ENCODE peak calls at places on chromosome 19, in five cellular contexts. V, G, C, N and P are unnamed samples.

GRCh38 chr19:29514525-29515232 is 11.1 kb upstream of the VSTM2B start:
- DNase-seq in V (no peak), G (no peak), C (no peak), N (peak), P (no peak)

GRCh38 chr19:8392017-8392591 is 1.9 kb downstream of the RAB11B start:
- DNase-seq in V (no peak), G (peak), C (no peak), N (no peak), P (no peak)

GRCh38 chr19:34676697-34677385 is at the start of gene SCGB2B2:
- DNase-seq in V (no peak), G (peak), C (peak), N (peak), P (no peak)

GRCh38 chr19:16266586-16266942 is 58.1 kb upstream of the KLF2 start:
- DNase-seq in V (no peak), G (no peak), C (no peak), N (peak), P (no peak)

GRCh38 chr19:16915135-16915534 is 26.3 kb downstream of the F2RL3 start:
- DNase-seq in V (no peak), G (no peak), C (no peak), N (no peak), P (no peak)

GRCh38 chr19:53509443-53509842 is 28.5 kb upstream of the ZNF331 start:
- DNase-seq in V (no peak), G (no peak), C (no peak), N (no peak), P (no peak)

GRCh38 chr19:57566396-57567256 is 7.0 kb upstream of the ZNF550 start:
- DNase-seq in V (no peak), G (no peak), C (peak), N (peak), P (peak)

GRCh38 chr19:12611361-12611699 is 610 bp downstream of the ZNF791 start:
- DNase-seq in V (peak), G (peak), C (no peak), N (no peak), P (no peak)

GRCh38 chr19:5926641-5927438 is 12.8 kb downstream of the CAPS start:
- DNase-seq in V (no peak), G (peak), C (no peak), N (no peak), P (no peak)

GRCh38 chr19:10353793-10354391 is 14.5 kb upstream of the ICAM3 start:
- DNase-seq in V (peak), G (peak), C (no peak), N (peak), P (no peak)

GRCh38 chr19:54248016-54248601 is 5.5 kb upstream of the LILRA6 start:
- DNase-seq in V (no peak), G (peak), C (peak), N (peak), P (peak)

GRCh38 chr19:41226053-41226873 is 7.2 kb downstream of the AXL start:
- DNase-seq in V (peak), G (peak), C (no peak), N (peak), P (peak)

GRCh38 chr19:47765522-47766358 is 12.8 kb upstream of the SELENOW start:
- DNase-seq in V (peak), G (peak), C (peak), N (peak), P (peak)

GRCh38 chr19:54209058-54209747 is 8.5 kb downstream of the RPS9 start:
- DNase-seq in V (no peak), G (no peak), C (no peak), N (no peak), P (no peak)

GRCh38 chr19:37470216-37470615 is 1.1 kb downstream of the ZNF570 start:
- DNase-seq in V (no peak), G (no peak), C (no peak), N (no peak), P (no peak)

GRCh38 chr19:41744850-41745249 is 10.5 kb upstream of the CEACAM6 start:
- DNase-seq in V (no peak), G (no peak), C (peak), N (no peak), P (peak)

GRCh38 chr19:21786931-21787330 is 19.6 kb upstream of the ZNF100 start:
- DNase-seq in V (no peak), G (no peak), C (no peak), N (no peak), P (no peak)

GRCh38 chr19:18522124-18522861 is 423 bp upstream of the ELL start:
- DNase-seq in V (peak), G (peak), C (peak), N (peak), P (peak)

GRCh38 chr19:58335630-58336029 is 8.8 kb downstream of the ZSCAN22 start:
- DNase-seq in V (no peak), G (no peak), C (no peak), N (no peak), P (no peak)

GRCh38 chr19:45526143-45526542 is 18.9 kb downstream of the VASP start:
- DNase-seq in V (peak), G (peak), C (no peak), N (no peak), P (peak)

GRCh38 chr19:47762615-47763308 is 15.7 kb upstream of the SELENOW start:
- DNase-seq in V (no peak), G (peak), C (no peak), N (no peak), P (no peak)

GRCh38 chr19:20165971-20166592 is 932 bp upstream of the ZNF486 start:
- DNase-seq in V (no peak), G (no peak), C (no peak), N (no peak), P (no peak)

GRCh38 chr19:40147693-40148347 is 43.4 kb upstream of the MAP3K10 start:
- DNase-seq in V (no peak), G (no peak), C (peak), N (no peak), P (peak)

GRCh38 chr19:29668746-29669609 is 3.7 kb downstream of the PLEKHF1 start:
- DNase-seq in V (no peak), G (no peak), C (no peak), N (no peak), P (no peak)

GRCh38 chr19:52658595-52658994 is 20.4 kb upstream of the ZNF83 start:
- DNase-seq in V (no peak), G (no peak), C (no peak), N (no peak), P (no peak)

GRCh38 chr19:30425885-30426838 is 54.0 kb downstream of the ZNF536 start:
- DNase-seq in V (no peak), G (no peak), C (no peak), N (no peak), P (no peak)

GRCh38 chr19:8601796-8602195 is 8.7 kb downstream of the ADAMTS10 start:
- DNase-seq in V (no peak), G (no peak), C (no peak), N (no peak), P (no peak)

GRCh38 chr19:35348909-35349611 is 1.4 kb downstream of the FFAR1 start:
- DNase-seq in V (no peak), G (no peak), C (no peak), N (no peak), P (no peak)

GRCh38 chr19:49929121-49929610 is at the start of the genes ATF5 and NUP62:
- DNase-seq in V (peak), G (peak), C (peak), N (peak), P (peak)

GRCh38 chr19:54009440-54009839 is 18.0 kb downstream of the CACNG6 start:
- DNase-seq in V (no peak), G (no peak), C (no peak), N (no peak), P (no peak)

GRCh38 chr19:8461891-8462290 is 17.1 kb downstream of the HNRNPM start:
- DNase-seq in V (no peak), G (no peak), C (no peak), N (no peak), P (no peak)

GRCh38 chr19:35168261-35168660 is 13.7 kb downstream of the FXYD5 start:
- DNase-seq in V (no peak), G (no peak), C (no peak), N (no peak), P (no peak)

GRCh38 chr19:3042545-3043267 is 13.6 kb upstream of the TLE2 start:
- DNase-seq in V (no peak), G (no peak), C (no peak), N (no peak), P (no peak)

GRCh38 chr19:43809762-43810696 is 7.8 kb upstream of the LYPD5 start:
- DNase-seq in V (no peak), G (no peak), C (peak), N (peak), P (peak)

GRCh38 chr19:3053780-3054179 is 8.5 kb downstream of the TLE5 start:
- DNase-seq in V (no peak), G (no peak), C (no peak), N (no peak), P (no peak)

GRCh38 chr19:7211191-7211988 is 82.8 kb downstream of the INSR start:
- DNase-seq in V (no peak), G (peak), C (no peak), N (no peak), P (no peak)

GRCh38 chr19:33649919-33650305 is 28.2 kb downstream of the CHST8 start:
- DNase-seq in V (no peak), G (no peak), C (no peak), N (no peak), P (no peak)

GRCh38 chr19:58571575-58571947 is 1.6 kb downstream of the MZF1 start:
- DNase-seq in V (no peak), G (peak), C (no peak), N (no peak), P (no peak)

GRCh38 chr19:13091400-13092161 is 11.1 kb downstream of the LYL1 start:
- DNase-seq in V (no peak), G (peak), C (no peak), N (no peak), P (no peak)

GRCh38 chr19:7905298-7905697 is 1.6 kb downstream of the MAP2K7 start:
- DNase-seq in V (no peak), G (no peak), C (no peak), N (no peak), P (no peak)